ENCODE peak calls at places on chromosomes 1 and 21, in six cellular contexts. U is GM04503; G is caudate nucleus; Z is HEK293T; C is GM20000; X is activated naive CD8-positive, alpha-beta T cell treated with anti-CD3 and anti-CD28 coated beads, Interleukin-2, amount 10 ng/mL, durations not matched to agents 7 days and 5 days. W is an unnamed sample.

GRCh38 chr1:100387644-100388350 is 35.5 kb downstream of the CDC14A start:
- DNase-seq in U (no peak), G (no peak), Z (no peak), C (no peak), X (no peak), W (no peak)

GRCh38 chr1:5880630-5881405 is 111.4 kb downstream of the NPHP4 start:
- DNase-seq in U (no peak), G (no peak), Z (no peak), C (no peak), X (no peak), W (no peak)

GRCh38 chr1:71587961-71588360 is 507.1 kb upstream of the ZRANB2 start:
- DNase-seq in U (no peak), G (no peak), Z (no peak), C (no peak), X (no peak), W (no peak)

GRCh38 chr1:100292711-100293110 is 26.7 kb downstream of the RTCA start:
- DNase-seq in U (no peak), G (no peak), Z (no peak), C (no peak), X (no peak), W (no peak)

GRCh38 chr21:33069994-33070811 is at the start of gene OLIG1:
- DNase-seq in U (no peak), G (peak; percentile 85), Z (peak; percentile 88), C (peak; percentile 62), X (peak; percentile 59), W (peak; percentile 22)

GRCh38 chr1:36481771-36482723 is 666 bp downstream of the CSF3R start:
- DNase-seq in U (no peak), G (no peak), Z (no peak), C (no peak), X (no peak), W (no peak)

GRCh38 chr1:228085287-228085926 is 2.9 kb downstream of the ARF1 start:
- DNase-seq in U (peak; percentile 72), G (no peak), Z (no peak), C (no peak), X (peak; percentile 16), W (no peak)

GRCh38 chr1:24540906-24541710 is 14.8 kb upstream of the NCMAP start:
- DNase-seq in U (peak; percentile 45), G (no peak), Z (no peak), C (no peak), X (no peak), W (no peak)

GRCh38 chr21:24941316-24942185 is 665.7 kb downstream of the MRPL39 start:
- DNase-seq in U (no peak), G (no peak), Z (no peak), C (no peak), X (no peak), W (peak; percentile 12)

GRCh38 chr1:91011726-91012125 is 10.1 kb downstream of the ZNF644 start:
- DNase-seq in U (no peak), G (no peak), Z (no peak), C (no peak), X (no peak), W (no peak)

GRCh38 chr1:68104155-68104554 is 53.7 kb upstream of the DIRAS3 start:
- DNase-seq in U (no peak), G (no peak), Z (no peak), C (no peak), X (no peak), W (no peak)

GRCh38 chr1:12541274-12542137 is 76.5 kb downstream of the DHRS3 start:
- DNase-seq in U (no peak), G (no peak), Z (peak; percentile 17), C (no peak), X (peak; percentile 23), W (no peak)

GRCh38 chr21:46322351-46323226 is 1.1 kb downstream of the C21orf58 start:
- DNase-seq in U (no peak), G (no peak), Z (peak; percentile 21), C (peak; percentile 7), X (peak; percentile 48), W (peak; percentile 14)

GRCh38 chr1:208681878-208682663 is 437.9 kb upstream of the PLXNA2 start:
- DNase-seq in U (no peak), G (no peak), Z (no peak), C (no peak), X (no peak), W (no peak)

GRCh38 chr21:41761211-41762181 is 5.4 kb downstream of the RIPK4 start:
- DNase-seq in U (no peak), G (no peak), Z (no peak), C (no peak), X (no peak), W (no peak)

GRCh38 chr1:30840904-30841598 is 67.5 kb downstream of the SDC3 start:
- DNase-seq in U (no peak), G (no peak), Z (no peak), C (no peak), X (no peak), W (no peak)

GRCh38 chr1:231100393-231100792 is 60.3 kb upstream of the FAM89A start:
- DNase-seq in U (no peak), G (no peak), Z (no peak), C (no peak), X (no peak), W (peak; percentile 29)

GRCh38 chr1:39509360-39510009 is 18.0 kb downstream of the BMP8A start:
- DNase-seq in U (no peak), G (no peak), Z (no peak), C (peak; percentile 53), X (peak; percentile 49), W (no peak)

GRCh38 chr1:117802546-117803257 is 126.7 kb downstream of the GDAP2 start:
- DNase-seq in U (no peak), G (no peak), Z (no peak), C (no peak), X (no peak), W (no peak)

GRCh38 chr21:34367320-34367935 is 3.6 kb downstream of the KCNE2 start:
- DNase-seq in U (peak; percentile 37), G (no peak), Z (peak; percentile 53), C (peak; percentile 42), X (no peak), W (peak; percentile 38)

GRCh38 chr1:191498318-191498717 is 659.9 kb upstream of the RGS18 start:
- DNase-seq in U (no peak), G (no peak), Z (no peak), C (no peak), X (no peak), W (no peak)

GRCh38 chr1:19505694-19506457 is 20.5 kb upstream of the CAPZB start:
- DNase-seq in U (no peak), G (no peak), Z (no peak), C (peak; percentile 48), X (no peak), W (no peak)

GRCh38 chr1:20486457-20487235 is 636 bp upstream of the CAMK2N1 start:
- DNase-seq in U (no peak), G (peak; percentile 81), Z (peak; percentile 64), C (no peak), X (peak; percentile 40), W (peak; percentile 66)

GRCh38 chr1:3836421-3836820 is 20.6 kb downstream of the CEP104 start:
- DNase-seq in U (no peak), G (no peak), Z (no peak), C (no peak), X (no peak), W (no peak)

GRCh38 chr1:117561551-117561950 is 44.3 kb upstream of the TENT5C start:
- DNase-seq in U (no peak), G (no peak), Z (no peak), C (no peak), X (no peak), W (no peak)

GRCh38 chr1:172638885-172639831 is 19.7 kb upstream of the FASLG start:
- DNase-seq in U (peak; percentile 71), G (no peak), Z (no peak), C (peak; percentile 52), X (peak; percentile 77), W (no peak)

GRCh38 chr1:76944942-76945341 is 77.7 kb downstream of the ST6GALNAC5 start:
- DNase-seq in U (no peak), G (no peak), Z (no peak), C (no peak), X (no peak), W (no peak)

W was measured in NCI-H1092 treated with DMSO at 0.1 percent for 48 hours.